ENCODE peak calls at places on chromosomes 6 and 20, in four cellular contexts. N is NCI-H2081, W is H7, V is H1. J is an unnamed sample.

GRCh38 chr6:130372786-130373185 is 7.0 kb downstream of the TMEM200A start:
- DNase-seq in N (no peak), W (no peak), V (no peak), J (no peak)

GRCh38 chr6:40879169-40879568 is 159.9 kb downstream of the UNC5CL start:
- DNase-seq in W (no peak), V (no peak), N (no peak), J (no peak)

GRCh38 chr6:25968769-25969168 is 6.2 kb downstream of the TRIM38 start:
- DNase-seq in V (no peak), W (no peak), N (no peak), J (no peak)

GRCh38 chr20:22652685-22653568 is 68.6 kb upstream of the FOXA2 start:
- DNase-seq in W (peak; percentile 49), N (no peak), V (no peak), J (peak; percentile 70)

GRCh38 chr20:54110041-54110440 is 39.6 kb upstream of the BCAS1 start:
- DNase-seq in V (no peak), W (no peak), N (no peak), J (no peak)

GRCh38 chr20:42192321-42192720 is 574.1 kb upstream of the CHD6 start:
- DNase-seq in N (no peak), V (no peak), W (no peak), J (no peak)

GRCh38 chr6:5899216-5900045 is 107.3 kb downstream of the NRN1 start:
- DNase-seq in W (no peak), N (no peak), V (no peak), J (no peak)

GRCh38 chr6:128412680-128413079 is 107.7 kb downstream of the PTPRK start:
- DNase-seq in N (no peak), W (no peak), V (no peak), J (no peak)

GRCh38 chr6:156557269-156557885 is 219.8 kb upstream of the ARID1B start:
- DNase-seq in N (peak; percentile 94), V (no peak), W (peak; percentile 72), J (peak; percentile 81)

GRCh38 chr6:106728296-106728870 is 99.0 kb downstream of the QRSL1 start:
- DNase-seq in N (no peak), W (no peak), V (no peak), J (no peak)

GRCh38 chr6:159875194-159875593 is 15.6 kb upstream of the MAS1 start:
- DNase-seq in V (no peak), N (no peak), W (peak; percentile 67), J (peak; percentile 84)

GRCh38 chr6:106512048-106512957 is 117.0 kb downstream of the RTN4IP1 start:
- DNase-seq in V (no peak), W (peak; percentile 76), N (no peak), J (peak; percentile 71)

GRCh38 chr6:103870970-103871369 is 988.7 kb downstream of the HACE1 start:
- DNase-seq in N (no peak), V (no peak), W (no peak), J (no peak)

GRCh38 chr6:40152701-40153100 is 218.4 kb upstream of the MOCS1 start:
- DNase-seq in W (no peak), N (no peak), V (no peak), J (no peak)

GRCh38 chr6:84539122-84539856 is 225.1 kb downstream of the TBX18 start:
- DNase-seq in W (no peak), N (no peak), V (no peak), J (no peak)

GRCh38 chr20:25281541-25281991 is 33.7 kb downstream of the PYGB start:
- DNase-seq in V (no peak), N (peak; percentile 32), W (no peak), J (no peak)

GRCh38 chr6:37204014-37204751 is 34.2 kb downstream of the PIM1 start:
- DNase-seq in W (no peak), N (no peak), V (no peak), J (no peak)

GRCh38 chr6:135075018-135075417 is 20.4 kb upstream of the HBS1L start:
- DNase-seq in V (no peak), W (peak; percentile 43), N (no peak), J (no peak)

GRCh38 chr20:24124951-24125650 is 136.5 kb upstream of the GGTLC1 start:
- DNase-seq in V (no peak), W (no peak), N (no peak), J (no peak)

GRCh38 chr20:710762-711120 is 35.1 kb upstream of the SCRT2 start:
- DNase-seq in V (no peak), N (no peak), W (no peak), J (no peak)

GRCh38 chr6:139124887-139125672 is 9.8 kb upstream of the HECA start:
- DNase-seq in W (peak; percentile 39), V (no peak), N (no peak), J (peak; percentile 64)

GRCh38 chr20:56411759-56412472 is at the start of gene CASS4:
- DNase-seq in N (no peak), W (no peak), V (no peak), J (peak; percentile 45)

GRCh38 chr6:70666726-70667125 is 957 bp upstream of the SMAP1 start:
- DNase-seq in N (no peak), V (no peak), W (no peak), J (no peak)

GRCh38 chr20:6664574-6664973 is 102.9 kb upstream of the BMP2 start:
- DNase-seq in N (no peak), W (no peak), V (no peak), J (no peak)

GRCh38 chr6:149961728-149962425 is 1.9 kb upstream of the ULBP1 start:
- DNase-seq in V (no peak), N (no peak), W (peak; percentile 80), J (peak; percentile 59)

GRCh38 chr6:43953794-43954310 is 173.4 kb downstream of the MRPL14 start:
- DNase-seq in N (no peak), V (peak; percentile 31), W (peak; percentile 74), J (peak; percentile 64)

GRCh38 chr6:43740321-43740960 is 29.6 kb upstream of the VEGFA start:
- DNase-seq in V (no peak), N (no peak), W (peak; percentile 57), J (no peak)

GRCh38 chr6:138999949-139000725 is 12.1 kb upstream of the REPS1 start:
- DNase-seq in N (no peak), W (no peak), V (no peak), J (no peak)

GRCh38 chr6:15969236-15969778 is 159.6 kb upstream of the MYLIP start:
- DNase-seq in V (no peak), N (no peak), W (no peak), J (no peak)

GRCh38 chr6:131581523-131581922 is 8.5 kb downstream of the ARG1 start:
- DNase-seq in N (no peak), V (no peak), W (no peak), J (no peak)

GRCh38 chr6:65558071-65558470 is 149.0 kb downstream of the EYS start:
- DNase-seq in N (no peak), W (no peak), V (no peak), J (no peak)

GRCh38 chr6:39003488-39003887 is 45.1 kb upstream of the GLP1R start:
- DNase-seq in V (no peak), W (no peak), N (no peak), J (no peak)

GRCh38 chr20:48759631-48760245 is 68.1 kb downstream of the PREX1 start:
- DNase-seq in W (no peak), V (no peak), N (no peak), J (no peak)